ENCODE peak calls at places on chromosome 1, in seven cellular contexts. I is HFFc6; Q is GF-D8; G is choroid plexus epithelial cell; S is heart left ventricle; Z is activated naive CD4-positive, alpha-beta T cell treated with Interleukin-2 at 50 U/mL for 16 hours; F is amygdala. O is an unnamed sample.

GRCh38 chr1:8374356-8374755 is 56.4 kb downstream of the SLC45A1 start:
- DNase-seq in G (no peak), Z (no peak), Q (no peak), I (no peak), F (no peak), S (no peak), O (no peak)

GRCh38 chr1:192878249-192878648 is 69.4 kb downstream of the RGS2 start:
- DNase-seq in I (no peak), G (peak; percentile 53), Q (no peak), S (peak; percentile 69), F (no peak), Z (no peak), O (no peak)

GRCh38 chr1:19770436-19771190 is 29.1 kb downstream of the TMCO4 start:
- DNase-seq in F (no peak), S (no peak), Q (no peak), Z (no peak), I (no peak), G (no peak), O (no peak)

GRCh38 chr1:28091043-28091781 is 2.8 kb upstream of the EYA3 start:
- DNase-seq in F (peak; percentile 39), S (peak; percentile 34), G (peak; percentile 85), Z (peak; percentile 80), I (peak; percentile 67), Q (peak; percentile 38), O (peak; percentile 69)

GRCh38 chr1:114270255-114271117 is 116.8 kb upstream of the SYT6 start:
- DNase-seq in Q (no peak), S (no peak), Z (no peak), G (no peak), I (no peak), F (no peak), O (no peak)

GRCh38 chr1:36831171-36831810 is 203.0 kb downstream of the GRIK3 start:
- DNase-seq in I (no peak), Q (no peak), G (no peak), S (no peak), F (no peak), Z (no peak), O (no peak)

GRCh38 chr1:181251001-181251712 is 162.7 kb downstream of the IER5 start:
- DNase-seq in S (no peak), F (no peak), I (peak; percentile 36), Q (no peak), G (peak; percentile 11), Z (no peak), O (no peak)

GRCh38 chr1:56331892-56332567 is 247.3 kb downstream of the PLPP3 start:
- DNase-seq in I (no peak), S (no peak), Z (no peak), G (no peak), Q (no peak), F (no peak), O (no peak)

GRCh38 chr1:8427986-8428385 is 110.1 kb downstream of the SLC45A1 start:
- DNase-seq in I (no peak), Z (no peak), S (peak; percentile 44), G (no peak), Q (peak; percentile 25), F (no peak), O (no peak)

GRCh38 chr1:156282143-156282478 is 514 bp downstream of the SMG5 start:
- DNase-seq in Q (no peak), S (no peak), G (no peak), F (no peak), Z (no peak), I (no peak), O (no peak)

GRCh38 chr1:2414297-2414958 is 2.1 kb upstream of the PEX10 start:
- DNase-seq in Q (peak; percentile 38), F (peak; percentile 53), S (peak; percentile 65), G (peak; percentile 59), Z (peak; percentile 83), I (peak; percentile 51), O (peak; percentile 73)

GRCh38 chr1:1542766-1543705 is 2.6 kb upstream of the TMEM240 start:
- DNase-seq in G (no peak), Z (no peak), I (no peak), Q (no peak), F (no peak), S (no peak), O (no peak)

GRCh38 chr1:192066202-192066601 is 92.1 kb upstream of the RGS18 start:
- DNase-seq in G (no peak), S (no peak), Z (no peak), Q (no peak), F (no peak), I (no peak), O (no peak)

GRCh38 chr1:209937996-209938959 is at the start of gene SYT14:
- DNase-seq in S (no peak), Z (no peak), F (peak; percentile 62), G (peak; percentile 27), I (peak; percentile 68), Q (no peak), O (no peak)

GRCh38 chr1:225426395-225427248 is 1.2 kb downstream of the LBR start:
- DNase-seq in S (peak; percentile 48), Q (peak; percentile 24), I (no peak), F (no peak), G (peak; percentile 25), Z (peak; percentile 25), O (peak; percentile 25)

GRCh38 chr1:117368116-117369108 is 1.2 kb downstream of the MAN1A2 start:
- DNase-seq in Q (no peak), S (no peak), F (no peak), I (no peak), Z (no peak), G (no peak), O (no peak)

GRCh38 chr1:156959414-156959813 is 39.0 kb downstream of the LRRC71 start:
- DNase-seq in Z (no peak), G (peak; percentile 48), I (peak; percentile 20), F (no peak), Q (no peak), S (no peak), O (no peak)

GRCh38 chr1:156103521-156103947 is 11.0 kb upstream of the LMNA start:
- DNase-seq in I (peak; percentile 56), Q (no peak), S (no peak), F (no peak), Z (peak; percentile 61), G (no peak), O (no peak)

GRCh38 chr1:206831605-206832004 is 33.8 kb upstream of the IL20 start:
- DNase-seq in Q (no peak), I (no peak), G (no peak), Z (no peak), S (no peak), F (no peak), O (no peak)

GRCh38 chr1:24493785-24494184 is 8.9 kb upstream of the RCAN3 start:
- DNase-seq in I (no peak), G (no peak), Z (no peak), Q (no peak), F (no peak), S (no peak), O (no peak)

GRCh38 chr1:203104096-203104495 is 18.3 kb upstream of the MYOG start:
- DNase-seq in F (no peak), Z (no peak), S (no peak), Q (no peak), G (no peak), I (no peak), O (no peak)

GRCh38 chr1:109516872-109517271 is 7.3 kb upstream of the AMIGO1 start:
- DNase-seq in G (no peak), Z (no peak), F (no peak), S (no peak), I (peak; percentile 79), Q (no peak), O (no peak)

GRCh38 chr1:43743206-43743605 is 35.9 kb downstream of the ST3GAL3 start:
- DNase-seq in Q (no peak), S (peak; percentile 28), F (no peak), Z (no peak), I (no peak), G (no peak), O (no peak)

GRCh38 chr1:110570307-110570706 is 35.9 kb downstream of the KCNA2 start:
- DNase-seq in F (no peak), Q (no peak), G (no peak), S (no peak), I (no peak), Z (no peak), O (no peak)

GRCh38 chr1:154686507-154686906 is 78.5 kb upstream of the ADAR start:
- DNase-seq in F (no peak), Z (no peak), G (no peak), I (no peak), S (no peak), Q (no peak), O (no peak)

GRCh38 chr1:16904560-16905111 is 8.9 kb downstream of the RNU1-2 start:
- DNase-seq in Q (peak; percentile 96), F (peak; percentile 100), I (peak; percentile 99), G (peak; percentile 100), S (peak; percentile 99), Z (peak; percentile 100), O (peak; percentile 99)

GRCh38 chr1:167763525-167764220 is 41.9 kb downstream of the MPZL1 start:
- DNase-seq in Q (peak; percentile 14), G (no peak), Z (no peak), I (no peak), F (peak; percentile 22), S (no peak), O (no peak)